ENCODE peak calls at places on chromosomes 7 and 10, in nine cellular contexts. L is PC-9, F is psoas muscle, U is endodermal cell, E is prostate gland, C is HepG2, R is body of pancreas, D is A549, Q is MM.1S. H is an unnamed sample.

GRCh38 chr7:76316984-76317781 is 14.7 kb downstream of the HSPB1 start:
- DNase-seq in Q (no peak), F (no peak), D (no peak), E (no peak), L (no peak), R (peak; percentile 53), C (no peak), U (no peak), H (no peak)

GRCh38 chr10:124912487-124912886 is 29.4 kb upstream of the ZRANB1 start:
- DNase-seq in E (no peak), U (no peak), C (no peak), L (no peak), F (no peak), Q (no peak), D (no peak), R (no peak), H (no peak)

GRCh38 chr10:33772370-33773331 is 438.2 kb upstream of the NRP1 start:
- DNase-seq in F (peak; percentile 34), E (peak; percentile 39), U (peak; percentile 57), C (no peak), Q (no peak), L (no peak), R (peak; percentile 31), D (no peak), H (no peak)

GRCh38 chr7:30805931-30806330 is 34.7 kb downstream of the MINDY4 start:
- DNase-seq in U (no peak), F (no peak), R (no peak), C (no peak), E (no peak), L (no peak), Q (no peak), D (no peak), H (no peak)

GRCh38 chr10:56329961-56330360 is 31.1 kb downstream of the ZWINT start:
- DNase-seq in D (no peak), L (no peak), Q (no peak), E (no peak), R (no peak), C (no peak), F (no peak), U (no peak), H (no peak)

GRCh38 chr7:147547252-147547897 is 1043.2 kb upstream of the C7orf33 start:
- DNase-seq in L (peak; percentile 8), Q (peak; percentile 62), D (peak; percentile 28), C (peak; percentile 10), F (no peak), E (no peak), R (peak; percentile 58), U (peak; percentile 86), H (peak; percentile 56)

GRCh38 chr10:11773777-11774441 is 31.7 kb downstream of the ECHDC3 start:
- DNase-seq in F (no peak), E (no peak), R (no peak), L (no peak), C (no peak), Q (no peak), U (no peak), D (no peak), H (no peak)

GRCh38 chr10:126250045-126250444 is 138.2 kb downstream of the ADAM12 start:
- DNase-seq in D (no peak), E (peak; percentile 17), R (no peak), F (no peak), L (no peak), C (no peak), U (no peak), Q (no peak), H (no peak)

GRCh38 chr10:44926771-44927751 is 15.9 kb downstream of the TMEM72 start:
- DNase-seq in F (peak; percentile 49), C (peak; percentile 52), Q (no peak), R (peak; percentile 47), U (peak; percentile 40), L (no peak), D (no peak), E (no peak), H (no peak)

GRCh38 chr10:44923611-44924010 is 12.5 kb downstream of the TMEM72 start:
- DNase-seq in L (no peak), D (no peak), E (no peak), U (peak; percentile 26), F (no peak), R (no peak), C (no peak), Q (peak; percentile 34), H (no peak)

GRCh38 chr10:44925811-44926760 is 14.9 kb downstream of the TMEM72 start:
- DNase-seq in U (no peak), L (no peak), R (no peak), E (no peak), Q (no peak), C (no peak), F (no peak), D (no peak), H (peak; percentile 27)

GRCh38 chr10:44924261-44925040 is 13.3 kb downstream of the TMEM72 start:
- DNase-seq in L (no peak), U (peak; percentile 42), C (no peak), R (no peak), D (no peak), E (no peak), F (no peak), Q (no peak), H (peak; percentile 33)

GRCh38 chr10:44925224-44925623 is 14.1 kb downstream of the TMEM72 start:
- DNase-seq in Q (peak; percentile 72), L (no peak), D (peak; percentile 30), U (peak; percentile 92), C (peak; percentile 60), E (no peak), F (no peak), R (peak; percentile 55), H (peak; percentile 78)
- TF ChIP-seq CTCF in Q (peak; percentile 62), L (no peak), D (no peak), U (peak; percentile 87), C (peak; percentile 86), E (no peak), F (no peak), R (no peak), H (peak; percentile 69)

DNA sequence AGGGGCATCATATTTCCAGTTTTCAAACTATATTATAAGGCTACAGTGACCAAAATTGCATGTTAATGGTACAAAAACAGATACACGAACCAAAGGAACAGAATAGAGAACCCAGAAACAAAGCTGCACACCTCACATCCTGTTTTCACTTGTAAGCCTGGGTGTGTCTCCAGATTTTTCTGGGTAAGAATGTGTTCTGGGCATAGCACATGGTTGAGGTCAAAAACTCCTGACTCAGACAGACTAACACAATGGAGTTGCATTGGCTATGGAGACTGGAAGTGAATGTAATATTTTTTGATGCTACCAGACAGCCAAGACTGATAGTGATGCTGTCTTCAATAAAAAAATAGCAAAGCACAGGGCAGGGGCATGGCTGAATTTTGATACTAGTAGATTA is 1175.2 kb downstream of the NXPH1 start:
- DNase-seq in L (no peak), E (no peak), F (no peak), D (no peak), Q (peak; percentile 39), C (no peak), R (no peak), U (no peak), H (no peak)
- H3K4me1 ChIP-seq in L (no peaks in the 10 kb centered on the region), E (no peaks in the 10 kb centered on the region), F (no peaks in the 10 kb centered on the region), D (no peaks in the 10 kb centered on the region), Q (no peaks in the 10 kb centered on the region), C (no peaks in the 10 kb centered on the region), R (no peaks in the 10 kb centered on the region), U (no peaks in the 10 kb centered on the region), H (no peaks in the 10 kb centered on the region)

GRCh38 chr10:3668961-3669330 is 116.1 kb downstream of the KLF6 start:
- DNase-seq in C (no peak), D (no peak), R (no peak), Q (no peak), L (no peak), F (no peak), U (no peak), E (no peak), H (no peak)

GRCh38 chr10:3665316-3665908 is 119.6 kb downstream of the KLF6 start:
- DNase-seq in E (no peak), U (no peak), D (no peak), L (no peak), C (no peak), F (no peak), Q (no peak), R (no peak), H (no peak)

GRCh38 chr10:3671431-3671955 is 113.5 kb downstream of the KLF6 start:
- DNase-seq in C (no peak), U (no peak), Q (no peak), E (no peak), L (no peak), R (no peak), D (no peak), F (no peak), H (no peak)

GRCh38 chr10:3666525-3667302 is 118.3 kb downstream of the KLF6 start:
- DNase-seq in L (no peak), D (no peak), U (no peak), F (no peak), Q (no peak), C (no peak), E (no peak), R (no peak), H (no peak)

DNA sequence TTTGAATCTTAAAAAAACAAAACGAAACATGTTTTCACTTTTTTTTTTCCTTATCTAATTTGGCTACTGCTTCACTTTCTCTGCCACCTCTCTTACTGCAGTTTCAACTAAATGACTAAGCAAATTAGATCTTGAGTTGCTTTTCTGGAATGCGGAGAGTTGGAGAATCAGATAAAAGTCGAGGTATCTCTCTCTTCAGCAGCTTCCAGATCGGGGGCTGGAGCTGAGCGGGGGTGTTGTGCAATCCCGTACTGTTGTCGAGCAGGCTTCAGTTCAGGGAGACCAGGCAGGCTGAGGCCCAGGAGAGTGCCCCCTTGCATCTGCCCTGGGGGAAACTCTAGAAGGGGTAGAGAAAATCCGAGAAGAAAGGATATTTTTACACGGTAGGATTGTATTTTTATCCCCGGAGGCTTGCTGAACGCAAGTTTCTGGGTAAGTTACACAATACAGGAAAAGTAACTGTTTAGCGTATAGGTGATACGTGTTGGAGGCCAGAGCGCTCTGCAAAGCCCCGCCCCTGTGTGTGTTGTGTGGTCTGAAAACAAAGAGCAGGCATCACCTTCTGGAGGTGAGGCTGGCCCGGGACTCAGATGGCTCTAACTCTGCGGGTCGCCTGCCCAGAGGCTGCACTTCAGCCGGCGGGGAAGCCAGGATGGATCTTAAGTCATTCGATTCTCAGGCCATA is 116.6 kb downstream of the KLF6 start:
- DNase-seq in Q (no peak), C (peak; percentile 55), F (peak; percentile 27), U (peak; percentile 89), L (peak; percentile 87), D (no peak), E (peak; percentile 46), R (peak; percentile 71), H (peak; percentile 91)
- H3K4me3 ChIP-seq in Q (no peak overlapping the region), C (peak overlapping the region; percentile 56), F (no peak overlapping the region), U (no peak overlapping the region), L (peak overlapping the region; percentile 50), D (no peak overlapping the region), E (no peak overlapping the region), R (no peak overlapping the region), H (peak overlapping the region; percentile 4)

GRCh38 chr10:101158101-101159058 is 27.3 kb downstream of the TLX1 start:
- DNase-seq in R (no peak), D (no peak), F (no peak), L (no peak), E (no peak), Q (peak; percentile 33), C (no peak), U (peak; percentile 50), H (peak; percentile 26)

GRCh38 chr10:101165736-101166135 is 34.6 kb downstream of the TLX1 start:
- DNase-seq in F (no peak), L (no peak), Q (no peak), R (no peak), E (no peak), U (no peak), D (no peak), C (no peak), H (no peak)

GRCh38 chr10:101166430-101166829 is 35.3 kb downstream of the TLX1 start:
- DNase-seq in F (no peak), L (no peak), Q (no peak), C (no peak), U (no peak), D (no peak), E (no peak), R (no peak), H (no peak)

GRCh38 chr10:101162677-101163076 is 31.6 kb downstream of the TLX1 start:
- DNase-seq in C (no peak), U (no peak), Q (no peak), F (no peak), R (peak; percentile 37), E (no peak), D (no peak), L (no peak), H (no peak)

GRCh38 chr10:101161494-101162299 is 30.6 kb downstream of the TLX1 start:
- DNase-seq in L (peak; percentile 44), R (peak; percentile 73), E (peak; percentile 56), Q (peak; percentile 69), D (peak; percentile 80), C (peak; percentile 52), U (peak; percentile 94), F (peak; percentile 61), H (peak; percentile 63)
- TF ChIP-seq CTCF in L (peak; percentile 88), R (peak; percentile 94), E (peak; percentile 90), Q (peak; percentile 95), D (peak; percentile 95), C (peak; percentile 93), U (peak; percentile 98), F (peak; percentile 94), H (peak; percentile 96)

H was measured in Caco-2.